ENCODE peak calls at places on chromosomes 1 and 21, in four cellular contexts. D is A549, C is K562, A is WTC11. X is an unnamed sample.

GRCh38 chr1:154772611-154773515 is 97.2 kb downstream of the KCNN3 start:
- DNase-seq in D (no peak), C (no peak), A (peak), X (no peak)

GRCh38 chr1:151993084-151993733 is 450 bp downstream of the S100A10 start:
- DNase-seq in D (no peak), C (no peak), A (peak), X (no peak)

GRCh38 chr1:26327956-26328362 is 10.2 kb downstream of the CD52 start:
- DNase-seq in D (no peak), C (peak), A (no peak), X (no peak)

GRCh38 chr1:12615916-12616708 is 1.9 kb downstream of the DHRS3 start:
- DNase-seq in D (no peak), C (peak), A (peak), X (peak)

GRCh38 chr1:226736908-226737818 is 1.9 kb downstream of the ITPKB start:
- DNase-seq in D (no peak), C (no peak), A (peak), X (no peak)

GRCh38 chr1:233114159-233114558 is 163.7 kb downstream of the NTPCR start:
- DNase-seq in D (peak), C (peak), A (no peak), X (no peak)

GRCh38 chr1:220271706-220272046 is 577 bp downstream of the RAB3GAP2 start:
- DNase-seq in D (peak), C (peak), A (no peak), X (no peak)

GRCh38 chr1:171741872-171742576 is at the start of gene VAMP4:
- DNase-seq in D (peak), C (peak), A (peak), X (peak)

GRCh38 chr1:226128487-226129075 is 58.0 kb downstream of the ACBD3 start:
- DNase-seq in D (no peak), C (no peak), A (no peak), X (peak)

GRCh38 chr1:17356387-17356992 is 15.5 kb upstream of the PADI6 start:
- DNase-seq in D (no peak), C (no peak), A (no peak), X (no peak)

GRCh38 chr1:228316589-228317387 is 89.8 kb downstream of the TRIM11 start:
- DNase-seq in D (no peak), C (no peak), A (no peak), X (no peak)

GRCh38 chr1:18041107-18041506 is 66.5 kb upstream of the IGSF21 start:
- DNase-seq in D (no peak), C (no peak), A (no peak), X (no peak)

GRCh38 chr1:23699280-23700179 is 7.9 kb downstream of the RPL11 start:
- DNase-seq in D (no peak), C (no peak), A (no peak), X (no peak)

GRCh38 chr1:201119206-201119814 is 7.1 kb upstream of the CACNA1S start:
- DNase-seq in D (peak), C (peak), A (peak), X (peak)

GRCh38 chr21:24671901-24672300 is 935.4 kb downstream of the MRPL39 start:
- DNase-seq in D (no peak), C (no peak), A (no peak), X (no peak)

GRCh38 chr1:97144527-97144926 is 422.9 kb downstream of the PTBP2 start:
- DNase-seq in D (no peak), C (no peak), A (no peak), X (no peak)

GRCh38 chr1:205444931-205445652 is 10.8 kb downstream of the BLACAT1 start:
- DNase-seq in D (no peak), C (peak), A (peak), X (no peak)

GRCh38 chr1:935751-936231 is 12.1 kb downstream of the SAMD11 start:
- DNase-seq in D (no peak), C (peak), A (peak), X (no peak)
- TF ChIP-seq NR3C1 in D (no peak), C (no peak), A (no peak), X (no peak)

GRCh38 chr1:67430358-67431155 is at the start of gene SERBP1:
- DNase-seq in D (peak), C (peak), A (peak), X (peak)

GRCh38 chr1:67431156-67431765 is 1.1 kb upstream of the SERBP1 start:
- DNase-seq in D (no peak), C (no peak), A (no peak), X (no peak)

GRCh38 chr1:67429011-67429527 is 1.1 kb downstream of the SERBP1 start:
- DNase-seq in D (no peak), C (peak), A (no peak), X (no peak)

GRCh38 chr1:67427947-67428346 is 2.3 kb downstream of the SERBP1 start:
- DNase-seq in D (no peak), C (no peak), A (no peak), X (no peak)

DNA sequence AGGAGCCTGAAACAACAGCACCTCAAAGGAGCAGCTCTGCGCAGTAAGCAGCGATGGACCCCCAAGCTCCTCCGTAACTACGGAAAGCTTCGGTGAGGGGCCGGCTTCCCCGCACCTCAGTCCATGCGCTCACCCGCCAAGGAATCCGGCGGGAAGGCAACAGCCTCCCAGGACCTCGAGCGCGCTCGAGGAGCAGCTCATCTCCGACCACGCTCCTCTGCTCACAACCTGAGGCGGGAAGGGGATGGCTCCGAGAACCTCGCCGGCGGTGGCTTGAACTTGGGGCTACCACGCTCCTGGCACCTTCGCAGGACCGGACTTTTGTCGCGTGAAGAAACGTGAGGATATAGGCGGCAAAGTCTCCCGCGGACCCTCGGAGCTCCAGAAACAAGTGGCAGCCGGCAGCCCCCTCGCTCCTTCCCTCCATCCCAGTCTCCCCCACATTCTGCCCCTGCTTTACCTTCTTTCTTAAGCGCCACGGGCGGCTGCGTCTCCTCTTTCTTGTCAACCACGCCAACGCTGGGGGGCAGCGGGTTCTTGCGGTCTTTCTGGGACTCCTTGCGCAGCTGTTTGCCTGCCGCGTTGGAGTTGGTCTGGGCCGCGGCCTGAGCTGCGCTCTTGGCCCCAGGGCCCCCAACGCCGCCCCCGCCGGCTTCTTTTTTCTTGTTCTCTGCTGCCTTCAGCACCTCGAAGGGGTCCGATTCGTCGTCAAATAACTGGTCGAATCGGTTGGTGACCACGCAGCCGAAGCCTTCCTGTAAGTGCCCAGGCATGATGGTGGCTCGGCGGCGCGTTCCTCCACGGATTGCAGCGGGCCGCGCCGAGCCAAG is 459 bp downstream of the SERBP1 start:
- DNase-seq in D (no peak), C (peak), A (no peak), X (no peak)
- TF ChIP-seq NR3C1 in D (no peak), C (no peak), A (no peak), X (no peak)

DNA sequence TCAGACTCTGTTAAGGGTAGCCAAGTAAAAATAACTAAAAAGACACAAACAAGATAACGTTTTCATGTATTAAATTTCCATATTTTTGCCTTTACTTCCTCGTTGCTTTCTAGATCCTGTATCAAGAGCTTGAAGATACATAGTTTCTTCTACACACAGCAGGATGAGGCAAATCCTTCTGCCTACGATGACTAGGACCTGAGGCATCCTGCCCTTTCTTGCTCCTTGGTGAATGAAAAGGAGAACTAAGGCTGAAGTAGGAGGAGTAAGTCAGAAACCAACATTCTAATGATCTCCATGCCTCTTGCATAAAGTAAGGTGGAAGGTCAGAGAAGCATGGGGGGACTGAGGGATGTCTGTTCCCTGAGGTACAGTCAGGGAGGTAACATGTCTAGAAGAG is 102.6 kb downstream of the GPATCH2 start:
- DNase-seq in D (no peak), C (no peak), A (no peak), X (no peak)
- TF ChIP-seq NR3C1 in D (no peak), C (no peak), A (no peak), X (no peak)

DNA sequence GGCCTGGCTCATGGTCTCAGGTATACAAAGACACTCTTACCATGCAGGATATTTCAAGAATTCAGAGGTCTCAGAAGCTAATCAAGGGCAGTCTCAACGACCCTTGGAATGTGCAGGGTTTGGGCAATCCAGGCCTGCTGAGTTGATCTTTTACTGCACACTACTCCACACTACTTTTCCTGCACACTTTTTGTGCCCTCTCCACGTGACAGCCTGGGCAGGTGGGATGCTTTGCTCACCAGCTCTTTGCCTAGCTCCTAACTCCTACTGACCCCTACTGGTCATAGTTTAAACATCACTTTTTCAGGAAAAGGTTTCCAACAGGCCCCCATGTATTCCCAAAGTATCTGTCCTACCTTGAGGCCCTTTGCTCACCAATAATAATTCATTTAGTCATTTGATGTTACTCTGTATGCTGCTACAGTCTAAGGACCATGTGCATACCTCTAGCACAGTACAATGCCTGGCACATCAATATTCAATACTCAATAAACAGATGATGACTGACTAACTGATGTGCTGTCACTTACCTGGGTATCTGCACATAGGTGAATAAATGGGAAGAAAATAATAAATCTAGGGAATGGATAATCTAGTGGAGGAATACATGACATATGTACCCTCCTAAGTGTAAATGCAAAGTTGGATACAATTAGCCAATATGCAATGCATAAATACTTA is 9.6 kb downstream of the DUSP23 start:
- DNase-seq in D (peak), C (peak), A (peak), X (peak)
- TF ChIP-seq NR3C1 in D (no peak), C (no peak), A (no peak), X (no peak)

X was measured in HepG2.